ENCODE peak calls at places on chromosomes 1 and 21, in nine cellular contexts. D is cardiac fibroblast, Z is osteocyte, C is NB4, W is GM10248, E is kidney, U is nephron progenitor cell, H is progenitor cell of endocrine pancreas, R is transverse colon. Y is an unnamed sample.

GRCh38 chr21:28148400-28149064 is 844.1 kb downstream of the LTN1 start:
- DNase-seq in U (no peak), W (no peak), R (no peak), E (no peak), C (no peak), D (peak; percentile 72), Z (no peak), H (no peak), Y (no peak)

GRCh38 chr1:156103521-156103947 is 11.0 kb upstream of the LMNA start:
- DNase-seq in R (peak; percentile 44), H (no peak), D (peak; percentile 71), Z (peak; percentile 93), W (no peak), E (peak; percentile 85), C (no peak), U (no peak), Y (no peak)

GRCh38 chr1:150973826-150974579 is 632 bp downstream of the CERS2 start:
- DNase-seq in H (no peak), R (peak; percentile 56), W (peak; percentile 64), Z (no peak), U (no peak), E (peak; percentile 83), D (no peak), C (peak; percentile 69), Y (peak; percentile 77)

GRCh38 chr1:208499601-208500000 is 255.4 kb upstream of the PLXNA2 start:
- DNase-seq in D (no peak), W (no peak), H (no peak), U (no peak), C (no peak), R (no peak), Z (no peak), E (no peak), Y (no peak)

GRCh38 chr1:7930547-7931445 is 9.8 kb downstream of the TNFRSF9 start:
- DNase-seq in D (no peak), E (no peak), W (no peak), R (no peak), Z (no peak), U (no peak), H (no peak), C (no peak), Y (no peak)

GRCh38 chr21:29938968-29939858 is 583 bp downstream of the GRIK1 start:
- DNase-seq in C (no peak), D (no peak), W (no peak), E (peak; percentile 63), U (peak; percentile 61), R (no peak), Z (no peak), H (peak; percentile 20), Y (no peak)

GRCh38 chr1:201693019-201693372 is 136.0 kb upstream of the IPO9 start:
- DNase-seq in C (no peak), H (no peak), W (no peak), R (peak; percentile 50), E (no peak), U (no peak), D (no peak), Z (no peak), Y (no peak)

GRCh38 chr21:46406001-46406400 is 52.7 kb upstream of the DIP2A start:
- DNase-seq in C (no peak), D (no peak), H (no peak), E (peak; percentile 14), U (no peak), Z (no peak), R (no peak), W (no peak), Y (no peak)

GRCh38 chr1:17538428-17539130 is 919 bp upstream of the ARHGEF10L start:
- DNase-seq in U (peak; percentile 85), W (no peak), E (peak; percentile 51), Z (no peak), C (no peak), D (no peak), H (peak; percentile 72), R (no peak), Y (no peak)

GRCh38 chr1:243931957-243932356 is 81.9 kb upstream of the AKT3 start:
- DNase-seq in Z (no peak), W (no peak), E (no peak), R (no peak), D (no peak), U (no peak), H (no peak), C (no peak), Y (no peak)

GRCh38 chr1:96971849-96972602 is 250.4 kb downstream of the PTBP2 start:
- DNase-seq in U (no peak), C (no peak), Z (no peak), W (no peak), D (peak; percentile 37), E (no peak), H (no peak), R (no peak), Y (no peak)

GRCh38 chr21:46124926-46125845 is 27.3 kb downstream of the COL6A2 start:
- DNase-seq in E (peak; percentile 61), Z (peak; percentile 83), W (no peak), C (no peak), R (peak; percentile 6), H (peak; percentile 8), U (peak; percentile 3), D (no peak), Y (peak; percentile 56)

DNA sequence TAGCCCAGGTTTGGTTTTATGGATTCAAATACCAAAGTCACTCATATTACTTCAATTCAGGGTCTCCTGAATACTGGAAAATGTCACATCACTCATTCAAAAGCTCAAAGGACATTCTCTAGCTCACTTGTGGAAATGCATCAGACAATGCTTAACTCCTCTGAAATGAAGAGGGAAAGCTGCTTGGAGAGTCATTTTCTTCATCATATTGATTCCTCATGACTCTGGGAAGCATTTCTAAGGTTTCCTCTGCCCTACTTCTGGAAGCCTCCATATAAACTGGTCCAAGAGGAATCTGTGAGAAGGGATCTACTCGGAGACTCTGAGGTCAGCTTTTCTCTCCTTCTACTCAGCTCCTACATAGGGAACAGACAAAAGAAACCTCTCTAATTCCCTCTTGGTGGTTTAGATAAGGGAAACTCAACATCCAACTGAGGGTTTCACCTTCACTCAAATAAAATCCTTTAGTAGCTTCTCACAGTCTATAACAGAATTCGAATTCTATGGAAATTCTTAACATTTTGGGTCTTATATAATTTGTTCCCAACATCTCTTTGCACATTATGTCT is 36.4 kb upstream of the RBBP5 start:
- DNase-seq in R (no peak), Z (no peak), H (no peak), E (no peak), W (no peak), U (no peak), C (no peak), D (no peak), Y (no peak)
- TF ChIP-seq CTCF in R (no peak), Z (no peak), H (no peak), E (no peak), W (no peak), U (no peak), C (no peak), D (no peak), Y (no peak)

GRCh38 chr1:160114085-160114484 is 1.5 kb upstream of the ATP1A2 start:
- DNase-seq in Z (no peak), E (no peak), C (no peak), R (no peak), D (no peak), U (no peak), W (no peak), H (no peak), Y (no peak)

GRCh38 chr1:160112370-160112769 is 3.2 kb upstream of the ATP1A2 start:
- DNase-seq in C (no peak), U (no peak), E (no peak), Z (no peak), R (no peak), D (no peak), W (no peak), H (no peak), Y (no peak)

GRCh38 chr1:160116277-160117147 is 953 bp downstream of the ATP1A2 start:
- DNase-seq in U (no peak), W (no peak), H (no peak), E (no peak), C (no peak), R (no peak), D (peak; percentile 30), Z (no peak), Y (no peak)

GRCh38 chr1:160115545-160116276 is at the start of gene ATP1A2:
- DNase-seq in Z (no peak), D (no peak), U (peak; percentile 66), C (no peak), E (no peak), W (no peak), H (no peak), R (no peak), Y (no peak)

GRCh38 chr1:160113407-160113806 is 2.2 kb upstream of the ATP1A2 start:
- DNase-seq in E (no peak), U (no peak), D (no peak), R (no peak), Z (no peak), C (no peak), H (no peak), W (no peak), Y (no peak)
- TF ChIP-seq CTCF in E (no peak), U (no peak), D (no peak), R (no peak), Z (no peak), C (no peak), H (peak; percentile 24), W (no peak), Y (no peak)

DNA sequence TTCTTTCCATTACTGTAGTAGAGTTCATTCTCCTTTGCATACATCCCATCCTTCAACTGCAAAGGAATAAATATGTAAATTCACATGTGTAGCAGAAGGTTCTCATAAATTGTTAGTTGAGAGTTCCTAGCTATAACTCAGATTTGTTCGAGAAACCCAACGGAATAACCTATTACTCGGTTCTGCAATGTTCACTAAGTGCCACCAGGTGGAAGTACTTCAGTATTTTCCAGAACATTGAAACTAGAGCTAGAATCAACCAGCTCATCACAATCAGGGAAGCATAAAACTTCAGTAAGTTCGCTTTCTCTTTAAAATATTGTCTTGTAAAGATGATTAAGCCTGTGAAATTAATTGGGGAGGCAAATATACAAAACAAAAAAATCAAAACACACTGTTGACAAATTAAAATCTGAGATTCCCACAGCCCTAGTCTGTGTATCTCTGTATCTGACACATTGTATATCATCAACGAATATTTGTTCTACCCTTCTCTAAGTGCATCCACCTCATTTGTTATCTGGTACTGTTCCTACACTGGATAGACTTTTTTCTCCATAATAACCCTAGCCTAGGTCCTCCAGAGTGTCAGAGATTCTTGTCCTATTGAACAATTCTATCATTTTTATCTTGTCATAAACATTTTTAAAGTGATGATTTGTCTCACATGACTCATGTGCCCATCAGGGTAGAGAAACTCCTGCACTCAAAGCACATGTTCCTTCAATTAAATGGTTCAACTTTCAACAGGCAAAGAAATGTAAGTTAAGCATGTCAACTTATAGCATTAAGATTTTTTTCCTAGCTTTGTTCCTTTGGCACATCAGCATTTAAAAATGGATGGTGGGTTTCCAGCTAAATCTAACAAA is 31.9 kb downstream of the MROH9 start:
- DNase-seq in Z (no peak), C (peak; percentile 26), U (peak; percentile 5), H (no peak), R (no peak), W (peak; percentile 23), E (no peak), D (peak; percentile 75), Y (no peak)
- TF ChIP-seq CTCF in Z (peak; percentile 79), C (peak; percentile 31), U (peak; percentile 66), H (peak; percentile 70), R (peak; percentile 70), W (peak; percentile 38), E (peak; percentile 66), D (peak; percentile 69), Y (peak; percentile 62)

DNA sequence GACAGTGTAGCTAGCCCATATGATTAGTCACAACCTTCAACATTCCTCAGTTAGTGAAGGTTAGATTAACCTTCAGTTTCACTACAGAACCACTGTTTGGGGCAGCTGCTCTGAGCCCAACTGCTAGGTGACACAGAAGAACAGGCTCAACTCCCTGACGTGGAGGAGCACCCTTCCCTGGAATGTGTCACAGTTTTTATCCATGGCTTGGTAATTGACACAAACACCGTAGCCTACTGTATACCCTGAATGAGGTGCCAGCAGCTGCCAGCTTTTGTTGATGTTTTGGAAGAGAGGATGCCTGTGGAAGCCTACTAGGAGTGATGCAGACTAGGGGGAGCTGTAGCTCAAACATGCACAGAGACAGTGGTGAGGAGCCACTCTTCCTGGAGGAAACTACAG is 56.6 kb upstream of the CR2 start:
- DNase-seq in Z (no peak), U (no peak), E (no peak), C (no peak), H (no peak), R (no peak), D (peak; percentile 8), W (no peak), Y (no peak)
- TF ChIP-seq CTCF in Z (no peak), U (no peak), E (no peak), C (no peak), H (no peak), R (no peak), D (no peak), W (no peak), Y (no peak)